ENCODE peak calls at places on chromosomes 11 and 22, in five cellular contexts. A, T, D, R and U are unnamed samples. For H3K4me1, the result is how much of the 10 kb centered on the place peaks cover.

GRCh38 chr11:95014184-95014821 is 10.8 kb upstream of the KDM4E start:
- DNase-seq in A (no peak), T (no peak), D (no peak), R (no peak), U (no peak)

GRCh38 chr11:58503361-58503856 is 4.5 kb downstream of the OR5B21 start:
- DNase-seq in A (no peak), T (no peak), D (no peak), R (no peak), U (no peak)

GRCh38 chr11:4539603-4540219 is 5.3 kb upstream of the OR52M1 start:
- DNase-seq in A (peak), T (peak), D (peak), R (peak), U (peak)

GRCh38 chr11:17385926-17386325 is 2.5 kb downstream of the KCNJ11 start:
- DNase-seq in A (no peak), T (no peak), D (no peak), R (no peak), U (no peak)

GRCh38 chr11:124551987-124552386 is 8.5 kb upstream of the OR8B12 start:
- DNase-seq in A (no peak), T (no peak), D (no peak), R (no peak), U (no peak)

GRCh38 chr22:35330258-35330861 is 30.7 kb downstream of the TOM1 start:
- DNase-seq in A (peak), T (no peak), D (peak), R (peak), U (no peak)

GRCh38 chr22:16962501-16962900 is 45.5 kb downstream of the GAB4 start:
- DNase-seq in A (no peak), T (no peak), D (no peak), R (no peak), U (no peak)

GRCh38 chr11:128187377-128187776 is 400.0 kb downstream of the ETS1 start:
- DNase-seq in A (no peak), T (no peak), D (no peak), R (no peak), U (no peak)

GRCh38 chr11:100914415-100914814 is 215.2 kb downstream of the PGR start:
- DNase-seq in A (no peak), T (no peak), D (no peak), R (no peak), U (no peak)

GRCh38 chr11:122721964-122722266 is 66.4 kb downstream of the UBASH3B start:
- DNase-seq in A (no peak), T (no peak), D (peak), R (peak), U (peak)

GRCh38 chr11:26247340-26247739 is 84.6 kb upstream of the ANO3 start:
- DNase-seq in A (no peak), T (no peak), D (peak), R (peak), U (peak)

GRCh38 chr11:128407962-128408361 is 179.4 kb downstream of the ETS1 start:
- DNase-seq in A (no peak), T (no peak), D (peak), R (peak), U (peak)

GRCh38 chr11:16982256-16982671 is 31.9 kb downstream of the PLEKHA7 start:
- DNase-seq in A (no peak), T (no peak), D (no peak), R (no peak), U (no peak)

GRCh38 chr11:95435192-95435591 is 204.2 kb upstream of the SESN3 start:
- DNase-seq in A (no peak), T (no peak), D (no peak), R (no peak), U (no peak)

GRCh38 chr11:100963375-100963774 is 166.2 kb downstream of the PGR start:
- DNase-seq in A (no peak), T (no peak), D (peak), R (peak), U (no peak)

GRCh38 chr11:117166491-117166890 is 12.1 kb upstream of the SIDT2 start:
- DNase-seq in A (no peak), T (no peak), D (no peak), R (no peak), U (no peak)

GRCh38 chr11:98234698-98235097 is 786.1 kb upstream of the CNTN5 start:
- DNase-seq in A (no peak), T (no peak), D (no peak), R (no peak), U (no peak)

GRCh38 chr11:62544521-62545436 is 1.8 kb downstream of the AHNAK start:
- DNase-seq in A (no peak), T (peak), D (peak), R (peak), U (peak)

GRCh38 chr11:91299980-91300379 is 924.6 kb upstream of the FAT3 start:
- DNase-seq in A (no peak), T (no peak), D (peak), R (peak), U (no peak)

DNA sequence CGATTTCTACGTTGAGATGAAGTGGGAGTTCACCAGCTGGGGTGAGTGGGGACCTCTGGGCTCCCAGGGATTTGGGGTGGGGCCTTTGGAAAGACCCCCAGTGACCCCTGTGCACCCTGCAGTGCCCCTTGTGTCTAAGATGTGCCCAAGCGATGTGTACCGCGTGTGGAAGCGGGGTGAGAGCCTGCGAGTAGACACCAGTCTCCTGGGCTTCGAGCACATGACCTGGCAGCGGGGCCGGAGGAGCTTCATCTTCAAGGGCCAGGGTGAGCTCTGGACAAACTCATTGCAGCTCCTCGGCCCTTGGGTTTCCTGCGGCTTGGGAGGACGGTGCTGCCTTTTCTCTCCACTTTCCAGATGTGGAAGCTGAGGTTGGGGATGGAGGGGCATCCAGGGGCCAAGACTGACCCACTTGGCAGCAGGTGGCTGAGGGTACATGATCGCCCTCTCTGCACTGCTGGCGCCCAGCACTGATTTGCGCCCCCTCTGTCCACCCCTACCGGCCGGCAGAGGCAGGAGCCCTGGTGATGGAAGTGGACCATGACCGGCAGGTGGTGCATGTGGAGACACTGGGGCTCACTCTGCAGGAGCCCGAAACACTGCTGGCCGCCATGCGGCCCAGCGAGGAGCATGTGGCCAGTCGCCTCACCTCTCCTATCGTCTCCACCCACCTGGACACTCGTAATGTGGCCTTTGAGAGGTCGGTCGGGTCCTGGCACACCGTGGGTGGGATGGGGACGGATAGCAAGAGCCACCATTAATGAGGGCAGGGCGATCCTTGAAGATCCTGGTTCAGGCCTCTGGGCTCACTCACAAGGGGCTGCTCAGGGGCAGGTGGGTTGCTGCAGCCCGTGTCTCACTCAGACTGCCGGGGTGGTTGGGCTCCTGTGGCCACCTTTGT is 2.6 kb downstream of the ANKRD13D start:
- DNase-seq in A (peak), T (no peak), D (no peak), R (no peak), U (no peak)
- H3K4me1 ChIP-seq in A (under half), T (under half), D (under half), R (under half), U (under half)

DNA sequence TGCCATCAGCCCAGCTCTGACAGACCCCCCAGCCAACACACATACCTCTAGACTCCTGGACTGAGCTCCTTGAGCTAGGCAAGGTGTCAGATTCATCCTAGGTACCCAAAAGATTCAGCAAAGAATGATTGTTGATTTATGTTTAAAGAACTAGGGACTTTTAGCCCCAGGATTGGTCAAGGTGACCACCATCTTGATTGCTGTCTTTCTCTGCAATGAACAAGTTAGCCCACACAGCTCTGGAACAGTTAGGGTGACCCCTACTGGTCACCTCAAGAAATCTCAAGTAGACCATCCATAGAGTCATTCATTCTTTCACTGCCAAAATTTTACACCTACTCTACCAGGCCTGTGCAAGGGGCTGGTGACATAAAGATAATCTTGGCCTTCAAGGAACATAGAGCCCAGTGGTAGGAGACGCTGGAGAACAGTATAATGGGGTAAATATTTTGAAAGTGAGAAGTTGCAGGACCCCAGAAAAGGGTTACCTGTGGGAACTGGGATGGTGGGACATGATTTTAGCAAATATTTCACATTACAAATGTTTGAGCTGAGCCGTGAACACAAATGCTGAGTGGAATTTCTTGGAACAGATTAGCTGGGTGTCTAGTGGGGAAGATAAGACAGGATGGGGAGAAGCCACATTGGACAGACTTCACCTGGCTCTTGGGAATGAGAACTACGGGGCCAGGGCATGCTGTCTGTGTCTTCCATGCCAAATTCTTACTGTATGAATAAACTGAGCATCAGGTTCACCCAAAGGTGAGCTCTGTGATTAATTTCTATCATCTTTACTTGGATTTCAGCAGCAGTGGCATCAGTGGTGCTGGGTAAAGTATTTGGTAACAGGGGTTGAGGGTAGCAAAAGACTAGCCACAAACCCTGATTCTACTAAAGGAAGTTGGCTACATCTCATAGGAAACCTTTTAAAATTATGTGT is 39.1 kb downstream of the IRAG1 start:
- DNase-seq in A (no peak), T (peak), D (peak), R (peak), U (peak)
- H3K4me1 ChIP-seq in A (half or more), T (under half), D (under half), R (under half), U (half or more)

GRCh38 chr22:38959574-38959973 is 2.2 kb downstream of the APOBEC3A start:
- DNase-seq in A (no peak), T (no peak), D (no peak), R (no peak), U (no peak)
- H3K4me1 ChIP-seq in A (under half), T (under half), D (under half), R (under half), U (under half)

GRCh38 chr11:75356613-75357012 is 5.2 kb upstream of the ARRB1 start:
- DNase-seq in A (no peak), T (no peak), D (no peak), R (peak), U (no peak)
- H3K4me1 ChIP-seq in A (under half), T (under half), D (under half), R (under half), U (under half)

GRCh38 chr22:23140385-23140784 is 1.4 kb downstream of the RSPH14 start:
- DNase-seq in A (no peak), T (no peak), D (no peak), R (no peak), U (no peak)
- H3K4me1 ChIP-seq in A (under half), T (under half), D (under half), R (under half), U (under half)

DNA sequence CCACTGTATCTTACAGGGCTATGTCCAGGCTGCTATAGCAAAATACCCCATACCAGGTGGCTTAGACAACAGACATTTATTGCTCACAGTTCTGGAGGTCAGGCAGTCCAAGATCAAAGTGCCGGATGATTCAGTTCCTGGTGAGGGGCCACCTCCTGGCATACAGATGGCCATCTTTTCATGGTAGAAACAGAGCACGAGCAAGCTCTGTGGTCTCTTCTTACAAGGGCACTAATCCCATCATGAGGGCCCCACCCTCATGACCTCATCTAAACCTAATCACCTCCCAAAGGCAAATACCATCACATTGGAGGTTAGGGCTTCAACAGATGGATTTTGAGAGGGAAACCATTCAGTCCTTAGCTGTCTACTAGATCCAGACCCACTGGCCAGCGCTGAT is 117.4 kb upstream of the NECTIN1 start:
- DNase-seq in A (no peak), T (no peak), D (no peak), R (no peak), U (no peak)
- H3K4me1 ChIP-seq in A (under half), T (under half), D (under half), R (under half), U (under half)